ENCODE peak calls at places on chromosome 17, in nine cellular contexts. V is Right ventricle myocardium superior; N is effector CD4-positive, alpha-beta T cell; X is NCI-H2171 treated with DMSO at 0.1 percent for 48 hours; S is midbrain; F is HS-5; I is GF-D8; K is mesothelial cell of epicardium; A is RPMI7951. Z is an unnamed sample.

GRCh38 chr17:65027305-65027704 is 29.2 kb downstream of the GNA13 start:
- DNase-seq in K (no peak), V (no peak), S (no peak), X (no peak), F (peak; percentile 73), A (peak; percentile 72), I (no peak), N (peak; percentile 31), Z (no peak)

GRCh38 chr17:14940946-14941280 is 324.2 kb downstream of the PMP22 start:
- DNase-seq in I (no peak), V (no peak), S (no peak), F (peak; percentile 57), X (no peak), N (no peak), K (no peak), A (no peak), Z (no peak)

GRCh38 chr17:36203335-36203734 is 6.8 kb upstream of the CCL3L1 start:
- DNase-seq in A (no peak), S (no peak), X (no peak), K (no peak), F (no peak), V (no peak), I (no peak), N (no peak), Z (no peak)

GRCh38 chr17:80265205-80266068 is 4.8 kb downstream of the RNF213 start:
- DNase-seq in V (no peak), S (no peak), I (no peak), X (no peak), K (no peak), A (no peak), F (no peak), N (peak; percentile 43), Z (no peak)

GRCh38 chr17:79838541-79839274 is 532 bp downstream of the CBX4 start:
- DNase-seq in X (peak; percentile 72), S (peak; percentile 76), I (no peak), V (peak; percentile 67), A (peak; percentile 59), N (no peak), F (no peak), K (no peak), Z (no peak)

GRCh38 chr17:29862951-29863350 is 67.1 kb downstream of the SSH2 start:
- DNase-seq in A (no peak), V (no peak), N (no peak), K (no peak), F (no peak), X (no peak), S (no peak), I (no peak), Z (no peak)

GRCh38 chr17:55693244-55694216 is 29.1 kb downstream of the TMEM100 start:
- DNase-seq in K (no peak), F (no peak), N (no peak), X (no peak), I (no peak), A (no peak), V (peak; percentile 50), S (no peak), Z (no peak)

GRCh38 chr17:41538565-41538991 is 10.5 kb upstream of the KRT19 start:
- DNase-seq in F (no peak), K (no peak), N (no peak), V (no peak), X (no peak), S (no peak), A (peak; percentile 63), I (no peak), Z (no peak)

GRCh38 chr17:79095345-79096055 is 20.9 kb downstream of the ENGASE start:
- DNase-seq in N (no peak), I (no peak), X (no peak), K (no peak), F (no peak), S (no peak), A (no peak), V (no peak), Z (no peak)

GRCh38 chr17:81993726-81994592 is 16.5 kb downstream of the ASPSCR1 start:
- DNase-seq in F (no peak), K (peak; percentile 18), X (no peak), I (no peak), N (no peak), A (no peak), S (no peak), V (no peak), Z (no peak)

GRCh38 chr17:62701706-62702085 is 74.2 kb downstream of the MRC2 start:
- DNase-seq in K (no peak), X (no peak), I (no peak), N (no peak), S (no peak), A (no peak), V (peak; percentile 19), F (no peak), Z (no peak)

GRCh38 chr17:27977751-27978688 is 64.5 kb upstream of the NLK start:
- DNase-seq in A (no peak), X (peak; percentile 52), N (no peak), S (no peak), V (no peak), I (no peak), F (no peak), K (no peak), Z (no peak)

GRCh38 chr17:4584125-4584834 is at the start of gene SMTNL2:
- DNase-seq in K (peak; percentile 71), A (no peak), X (peak; percentile 63), N (no peak), V (peak; percentile 82), F (no peak), S (no peak), I (no peak), Z (no peak)

GRCh38 chr17:46982577-46982976 is 3.5 kb upstream of the RPRML start:
- DNase-seq in F (no peak), A (no peak), S (no peak), K (no peak), X (no peak), I (no peak), N (no peak), V (no peak), Z (no peak)

GRCh38 chr17:68457168-68457538 is at the start of gene WIPI1:
- DNase-seq in V (no peak), A (no peak), S (peak; percentile 68), F (no peak), N (no peak), K (no peak), X (no peak), I (no peak), Z (no peak)

GRCh38 chr17:79420318-79421243 is 190.3 kb downstream of the RBFOX3 start:
- DNase-seq in S (no peak), X (no peak), A (peak; percentile 41), V (no peak), K (no peak), F (no peak), N (no peak), I (no peak), Z (no peak)

Z was measured in BJ.